ENCODE peak calls at places on chromosomes 11 and 22, in nine cellular contexts. O, L, J, X, T, U, I, A and F are unnamed samples.

GRCh38 chr11:128130052-128130451 is 457.3 kb downstream of the ETS1 start:
- DNase-seq in U (no peak), T (no peak), J (no peak), A (no peak), O (no peak), I (no peak), X (no peak), L (no peak), F (no peak)

GRCh38 chr11:134359646-134360045 is 27.9 kb downstream of the GLB1L2 start:
- DNase-seq in X (no peak), A (no peak), O (no peak), L (no peak), J (no peak), U (no peak), I (no peak), T (no peak), F (no peak)

GRCh38 chr22:44930016-44930710 is 79.6 kb downstream of the PHF21B start:
- DNase-seq in X (no peak), L (no peak), I (no peak), A (no peak), U (no peak), O (no peak), J (no peak), T (no peak), F (no peak)

GRCh38 chr22:23222875-23223565 is 42.7 kb downstream of the BCR start:
- DNase-seq in L (no peak), J (no peak), I (no peak), O (no peak), U (no peak), T (no peak), X (no peak), A (no peak), F (no peak)

GRCh38 chr11:12280199-12280837 is 97.1 kb upstream of the PARVA start:
- DNase-seq in J (peak), T (no peak), O (no peak), U (peak), I (no peak), A (no peak), X (no peak), L (no peak), F (no peak)

GRCh38 chr11:19713221-19714092 is 820 bp downstream of the NAV2 start:
- DNase-seq in I (no peak), O (peak), U (no peak), X (peak), L (no peak), A (no peak), T (no peak), J (no peak), F (no peak)

GRCh38 chr11:59267196-59267595 is 54.5 kb upstream of the MPEG1 start:
- DNase-seq in T (no peak), I (no peak), J (no peak), U (no peak), L (no peak), A (no peak), O (no peak), X (no peak), F (no peak)

GRCh38 chr22:22884888-22885840 is 2.5 kb upstream of the IGLL5 start:
- DNase-seq in A (no peak), J (no peak), T (no peak), L (no peak), I (no peak), X (no peak), U (peak), O (no peak), F (no peak)

GRCh38 chr22:50611341-50612060 is 10.9 kb downstream of the MAPK8IP2 start:
- DNase-seq in A (no peak), U (no peak), L (no peak), T (no peak), I (no peak), X (no peak), O (no peak), J (no peak), F (no peak)

GRCh38 chr11:71103266-71103665 is 149.1 kb downstream of the SHANK2 start:
- DNase-seq in O (no peak), X (no peak), J (no peak), I (no peak), L (no peak), U (no peak), T (no peak), A (no peak), F (no peak)

GRCh38 chr11:68043029-68043348 is 4.2 kb downstream of the TCIRG1 start:
- DNase-seq in J (no peak), L (no peak), O (no peak), A (no peak), U (no peak), T (no peak), X (no peak), I (no peak), F (no peak)

GRCh38 chr11:82722236-82722635 is 11.4 kb downstream of the FAM181B start:
- DNase-seq in I (no peak), T (no peak), L (no peak), J (no peak), U (no peak), X (no peak), O (no peak), A (peak), F (no peak)

GRCh38 chr11:123173040-123173855 is 21.8 kb downstream of the CLMP start:
- DNase-seq in I (no peak), X (peak), J (no peak), L (no peak), T (no peak), O (no peak), U (peak), A (peak), F (no peak)

GRCh38 chr11:134655189-134655937 is 243.3 kb upstream of the B3GAT1 start:
- DNase-seq in L (no peak), O (no peak), U (peak), T (no peak), X (no peak), I (no peak), J (no peak), A (no peak), F (no peak)

GRCh38 chr11:418343-419247 is 3.8 kb upstream of the SIGIRR start:
- DNase-seq in X (no peak), U (no peak), O (no peak), T (no peak), I (no peak), J (no peak), L (no peak), A (no peak), F (no peak)

GRCh38 chr11:10287140-10287539 is 6.9 kb downstream of the SBF2 start:
- DNase-seq in O (no peak), A (no peak), X (no peak), U (no peak), I (peak), L (no peak), T (no peak), J (no peak), F (no peak)

GRCh38 chr11:86625981-86626380 is 46.4 kb downstream of the ME3 start:
- DNase-seq in U (no peak), A (no peak), L (no peak), I (no peak), J (no peak), O (no peak), T (no peak), X (no peak), F (no peak)

GRCh38 chr22:24532075-24532474 is 22.9 kb downstream of the GUCD1 start:
- DNase-seq in U (no peak), J (peak), A (no peak), O (no peak), T (no peak), I (no peak), L (no peak), X (no peak), F (no peak)

GRCh38 chr11:9691865-9692264 is 28.0 kb downstream of the SWAP70 start:
- DNase-seq in T (no peak), I (no peak), A (no peak), J (no peak), X (peak), L (no peak), O (no peak), U (no peak), F (no peak)

GRCh38 chr11:122642472-122642922 is 13.0 kb upstream of the UBASH3B start:
- DNase-seq in T (no peak), O (no peak), I (no peak), J (no peak), X (peak), L (no peak), A (peak), U (peak), F (no peak)

GRCh38 chr22:36116127-36116526 is 44.4 kb downstream of the APOL3 start:
- DNase-seq in X (no peak), I (no peak), L (no peak), J (no peak), U (no peak), A (no peak), T (no peak), O (no peak), F (no peak)

GRCh38 chr11:24234822-24235508 is 261.9 kb upstream of the LUZP2 start:
- DNase-seq in U (peak), A (no peak), L (no peak), T (no peak), I (no peak), X (peak), J (no peak), O (no peak), F (no peak)

GRCh38 chr11:108551653-108552462 is 41.7 kb downstream of the EXPH5 start:
- DNase-seq in A (no peak), L (no peak), U (peak), O (no peak), X (peak), T (no peak), I (no peak), J (no peak), F (no peak)